ENCODE peak calls at places on chromosomes 5 and 9, in six cellular contexts. Q, E, T, U, X and A are unnamed samples.

GRCh38 chr5:179805529-179806249 is 977 bp downstream of the MGAT4B start:
- DNase-seq in Q (peak), E (no peak), T (peak), U (no peak), X (no peak), A (peak)

GRCh38 chr9:108478431-108478837 is 377.4 kb downstream of the ACTL7B start:
- DNase-seq in Q (no peak), E (no peak), T (no peak), U (no peak), X (no peak), A (no peak)

GRCh38 chr9:88197781-88198345 is 59.6 kb upstream of the SPATA31C2 start:
- DNase-seq in Q (peak), E (no peak), T (no peak), U (no peak), X (no peak), A (no peak)

GRCh38 chr5:125914471-125914870 is 508.7 kb upstream of the GRAMD2B start:
- DNase-seq in Q (no peak), E (no peak), T (no peak), U (no peak), X (no peak), A (no peak)

GRCh38 chr9:115261656-115262081 is 143.7 kb upstream of the TNC start:
- DNase-seq in Q (no peak), E (no peak), T (no peak), U (no peak), X (no peak), A (no peak)

GRCh38 chr5:20224046-20224445 is 236.0 kb upstream of the CDH18 start:
- DNase-seq in Q (no peak), E (no peak), T (no peak), U (no peak), X (no peak), A (no peak)

GRCh38 chr9:36092509-36093215 is 43.9 kb upstream of the GLIPR2 start:
- DNase-seq in Q (no peak), E (no peak), T (peak), U (peak), X (no peak), A (peak)

GRCh38 chr5:135233477-135233876 is 165.6 kb downstream of the MACROH2A1 start:
- DNase-seq in Q (no peak), E (no peak), T (no peak), U (no peak), X (no peak), A (no peak)

GRCh38 chr9:133509179-133510083 is 15.3 kb downstream of the MYMK start:
- DNase-seq in Q (peak), E (no peak), T (no peak), U (no peak), X (no peak), A (no peak)

GRCh38 chr5:56339732-56340131 is 106.6 kb upstream of the ANKRD55 start:
- DNase-seq in Q (no peak), E (no peak), T (no peak), U (no peak), X (no peak), A (no peak)

GRCh38 chr9:34991833-34992375 is 2.4 kb downstream of the DNAJB5 start:
- DNase-seq in Q (no peak), E (peak), T (no peak), U (no peak), X (peak), A (no peak)

GRCh38 chr9:112694910-112695555 is 22.9 kb downstream of the INIP start:
- DNase-seq in Q (no peak), E (no peak), T (no peak), U (no peak), X (no peak), A (no peak)

GRCh38 chr9:33161589-33162132 is 5.5 kb downstream of the B4GALT1 start:
- DNase-seq in Q (no peak), E (no peak), T (no peak), U (no peak), X (no peak), A (no peak)

GRCh38 chr5:154364845-154365244 is 81.0 kb upstream of the SAP30L start:
- DNase-seq in Q (no peak), E (no peak), T (no peak), U (no peak), X (no peak), A (no peak)

GRCh38 chr9:75299324-75299723 is 211.0 kb downstream of the OSTF1 start:
- DNase-seq in Q (no peak), E (no peak), T (no peak), U (no peak), X (peak), A (no peak)

GRCh38 chr9:3028535-3028934 is 184.6 kb upstream of the PUM3 start:
- DNase-seq in Q (no peak), E (no peak), T (no peak), U (no peak), X (no peak), A (no peak)

GRCh38 chr5:73299017-73299630 is 126.1 kb downstream of the TMEM174 start:
- DNase-seq in Q (peak), E (peak), T (peak), U (no peak), X (no peak), A (no peak)

GRCh38 chr5:31413030-31413812 is 118.7 kb downstream of the DROSHA start:
- DNase-seq in Q (no peak), E (no peak), T (no peak), U (no peak), X (no peak), A (no peak)

GRCh38 chr5:31408814-31409213 is 123.1 kb downstream of the DROSHA start:
- DNase-seq in Q (no peak), E (no peak), T (no peak), U (no peak), X (no peak), A (no peak)

GRCh38 chr5:31410089-31410488 is 121.8 kb downstream of the DROSHA start:
- DNase-seq in Q (no peak), E (no peak), T (no peak), U (no peak), X (no peak), A (no peak)

GRCh38 chr5:31415009-31415923 is 116.6 kb downstream of the DROSHA start:
- DNase-seq in Q (peak), E (no peak), T (no peak), U (no peak), X (no peak), A (no peak)

GRCh38 chr5:31412324-31412723 is 119.6 kb downstream of the DROSHA start:
- DNase-seq in Q (no peak), E (no peak), T (no peak), U (no peak), X (no peak), A (no peak)
- TF ChIP-seq TAF1 in Q (no peak), E (no peak), T (no peak), U (no peak), X (no peak), A (no peak)

DNA sequence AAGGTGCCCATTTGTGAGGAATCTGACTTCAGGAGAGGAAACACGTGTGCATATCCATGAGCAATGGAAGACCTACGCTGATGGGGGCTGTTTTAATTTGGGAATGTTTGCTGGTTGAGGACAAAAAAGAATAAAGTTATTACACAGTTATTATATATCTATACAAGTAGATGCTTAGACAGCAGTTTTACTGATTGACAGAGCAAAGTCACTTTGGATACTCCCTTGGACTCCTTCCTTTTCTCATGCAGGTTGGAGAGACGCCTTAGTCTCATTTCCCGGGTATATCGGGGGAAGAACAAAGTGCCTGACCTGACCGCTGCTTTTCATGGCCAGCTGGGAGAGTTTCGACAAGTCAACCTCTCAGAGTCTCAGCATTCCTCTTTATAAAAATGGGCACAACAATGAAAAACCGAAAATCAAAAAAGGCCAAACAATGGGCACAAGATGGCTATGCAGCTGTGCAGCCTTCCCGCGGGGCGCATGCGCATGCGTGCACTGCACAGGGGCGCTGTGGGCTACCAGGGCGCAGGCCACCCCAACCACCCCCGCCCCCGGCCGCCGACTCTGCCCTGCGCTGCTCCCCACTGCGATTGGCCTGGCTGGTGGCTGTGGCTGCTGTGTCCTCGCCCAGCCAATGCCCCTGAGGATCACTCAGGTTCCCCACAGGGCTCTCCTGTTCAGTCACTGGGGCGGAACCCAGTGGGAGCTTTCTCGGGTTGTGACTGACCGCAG is 18.1 kb downstream of the NFIL3 start:
- DNase-seq in Q (no peak), E (no peak), T (no peak), U (no peak), X (no peak), A (no peak)
- TF ChIP-seq POLR2AphosphoS5 in Q (no peak), E (no peak), T (no peak), U (no peak), X (peak), A (no peak)

GRCh38 chr9:122254761-122255160 is 9.9 kb downstream of the RBM18 start:
- DNase-seq in Q (no peak), E (no peak), T (no peak), U (no peak), X (no peak), A (no peak)

GRCh38 chr9:122262073-122262472 is 2.6 kb downstream of the RBM18 start:
- DNase-seq in Q (no peak), E (no peak), T (no peak), U (no peak), X (no peak), A (no peak)

GRCh38 chr9:122261469-122261881 is 3.2 kb downstream of the RBM18 start:
- DNase-seq in Q (no peak), E (no peak), T (no peak), U (no peak), X (peak), A (no peak)

GRCh38 chr9:122256206-122256605 is 8.4 kb downstream of the RBM18 start:
- DNase-seq in Q (no peak), E (no peak), T (no peak), U (no peak), X (no peak), A (no peak)

DNA sequence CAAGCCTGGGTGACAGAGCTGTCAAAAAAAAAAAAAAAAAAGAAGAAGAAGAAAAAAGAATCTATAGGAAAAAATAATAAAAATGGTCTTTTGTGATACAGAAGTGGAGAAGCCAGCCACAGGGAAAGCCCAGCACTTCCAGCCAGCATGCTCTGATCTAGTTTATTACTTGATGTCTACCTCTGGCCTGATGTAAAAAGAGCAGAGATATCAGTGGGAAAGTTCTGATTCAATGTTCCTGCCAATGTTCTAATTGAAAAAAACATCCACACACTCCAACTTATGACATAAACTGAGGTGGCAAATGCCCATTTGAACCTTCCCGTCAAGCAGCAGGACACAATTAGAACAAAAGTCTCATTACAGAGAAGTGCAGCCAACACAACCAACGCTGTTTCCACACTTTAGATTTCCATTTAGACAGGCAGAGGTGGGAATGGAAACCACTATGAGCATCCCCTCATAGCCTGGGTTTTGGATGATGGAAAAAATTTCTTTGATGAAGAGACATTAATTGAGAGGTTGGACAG is 5.7 kb downstream of the RBM18 start:
- DNase-seq in Q (no peak), E (no peak), T (no peak), U (no peak), X (no peak), A (no peak)
- TF ChIP-seq TAF1 in Q (no peak), E (no peak), T (no peak), U (no peak), X (no peak), A (no peak)

GRCh38 chr9:27865031-27865438 is 291.8 kb upstream of the C9orf72 start:
- DNase-seq in Q (no peak), E (no peak), T (no peak), U (no peak), X (no peak), A (no peak)
- TF ChIP-seq POLR2AphosphoS5 in Q (no peak), E (no peak), T (no peak), U (no peak), X (no peak), A (no peak)

GRCh38 chr5:1204693-1205242 is 3.4 kb downstream of the SLC6A19 start:
- DNase-seq in Q (peak), E (no peak), T (no peak), U (no peak), X (peak), A (no peak)
- TF ChIP-seq TAF1 in Q (no peak), E (no peak), T (no peak), U (no peak), X (no peak), A (no peak)

GRCh38 chr5:146772881-146773440 is 105.6 kb downstream of the PPP2R2B start:
- DNase-seq in Q (no peak), E (no peak), T (no peak), U (no peak), X (no peak), A (no peak)

GRCh38 chr5:146778795-146779579 is 99.6 kb downstream of the PPP2R2B start:
- DNase-seq in Q (no peak), E (no peak), T (no peak), U (no peak), X (no peak), A (no peak)

GRCh38 chr5:146778261-146778660 is 100.3 kb downstream of the PPP2R2B start:
- DNase-seq in Q (no peak), E (no peak), T (no peak), U (no peak), X (no peak), A (no peak)
- TF ChIP-seq POLR2AphosphoS5 in Q (no peak), E (no peak), T (no peak), U (no peak), X (no peak), A (no peak)

GRCh38 chr9:18441245-18441644 is 32.7 kb upstream of the ADAMTSL1 start:
- DNase-seq in Q (no peak), E (no peak), T (no peak), U (no peak), X (no peak), A (no peak)

GRCh38 chr9:18438951-18439350 is 35.0 kb upstream of the ADAMTSL1 start:
- DNase-seq in Q (no peak), E (no peak), T (no peak), U (no peak), X (no peak), A (no peak)

GRCh38 chr9:18442629-18443491 is 31.1 kb upstream of the ADAMTSL1 start:
- DNase-seq in Q (peak), E (peak), T (peak), U (no peak), X (peak), A (peak)

GRCh38 chr9:18437315-18438200 is 36.4 kb upstream of the ADAMTSL1 start:
- DNase-seq in Q (peak), E (no peak), T (no peak), U (no peak), X (peak), A (no peak)

GRCh38 chr9:18438300-18438925 is 35.5 kb upstream of the ADAMTSL1 start:
- DNase-seq in Q (peak), E (peak), T (no peak), U (no peak), X (no peak), A (no peak)
- TF ChIP-seq TAF1 in Q (no peak), E (no peak), T (no peak), U (no peak), X (no peak), A (no peak)

GRCh38 chr5:88879724-88880123 is 3.3 kb downstream of the MEF2C start:
- DNase-seq in Q (no peak), E (no peak), T (no peak), U (no peak), X (no peak), A (no peak)
- TF ChIP-seq POLR2AphosphoS5 in Q (no peak), E (no peak), T (peak), U (peak), X (no peak), A (no peak)

GRCh38 chr5:172820046-172820767 is 13.8 kb upstream of the ERGIC1 start:
- DNase-seq in Q (no peak), E (no peak), T (no peak), U (no peak), X (no peak), A (no peak)

GRCh38 chr5:172821340-172821985 is 12.6 kb upstream of the ERGIC1 start:
- DNase-seq in Q (no peak), E (no peak), T (no peak), U (no peak), X (no peak), A (no peak)

GRCh38 chr5:172818081-172818480 is 16.0 kb upstream of the ERGIC1 start:
- DNase-seq in Q (no peak), E (no peak), T (no peak), U (no peak), X (no peak), A (no peak)

GRCh38 chr5:172817664-172818063 is 16.4 kb upstream of the ERGIC1 start:
- DNase-seq in Q (no peak), E (no peak), T (no peak), U (no peak), X (no peak), A (no peak)

GRCh38 chr5:172819569-172819968 is 14.5 kb upstream of the ERGIC1 start:
- DNase-seq in Q (no peak), E (no peak), T (no peak), U (no peak), X (no peak), A (no peak)
- TF ChIP-seq TAF1 in Q (no peak), E (no peak), T (no peak), U (no peak), X (no peak), A (no peak)

GRCh38 chr9:26637101-26637500 is 255.5 kb downstream of the CAAP1 start:
- DNase-seq in Q (no peak), E (no peak), T (no peak), U (no peak), X (no peak), A (no peak)
- TF ChIP-seq POLR2AphosphoS5 in Q (no peak), E (no peak), T (no peak), U (no peak), X (no peak), A (no peak)